ENCODE peak calls at places on chromosomes 7 and 10, in nine cellular contexts. W is NCI-H1105; G is SK-N-MC; R is anterior cingulate cortex; M is activated T-cell treated with anti-CD3 and anti-CD28 coated beads, Interleukin-2, amount 50 U/mL, for 72 hours; I is effector memory CD8-positive, alpha-beta T cell; Z is EL; T is AG04450; Y is chondrocyte. V is an unnamed sample.

GRCh38 chr10:11162828-11163599 is 145.3 kb downstream of the CELF2 start:
- DNase-seq in W (no peak), G (no peak), R (peak; percentile 42), M (peak; percentile 81), I (peak; percentile 83), Z (no peak), T (no peak), Y (no peak), V (peak; percentile 78)

GRCh38 chr10:47031251-47031952 is 120.2 kb downstream of the PTPN20 start:
- DNase-seq in W (no peak), G (no peak), R (no peak), M (no peak), I (no peak), Z (peak; percentile 10), T (no peak), Y (no peak), V (no peak)

GRCh38 chr10:133366130-133366478 is 7.0 kb downstream of the ECHS1 start:
- DNase-seq in W (no peak), G (no peak), R (no peak), M (no peak), I (no peak), Z (no peak), T (no peak), Y (no peak), V (no peak)

GRCh38 chr7:106484562-106484961 is 176.4 kb downstream of the CCDC71L start:
- DNase-seq in W (no peak), G (no peak), R (no peak), M (no peak), I (no peak), Z (no peak), T (no peak), Y (no peak), V (no peak)

GRCh38 chr10:117461766-117462423 is 80.7 kb upstream of the EMX2 start:
- DNase-seq in W (no peak), G (no peak), R (no peak), M (no peak), I (no peak), Z (peak; percentile 97), T (no peak), Y (no peak), V (no peak)

GRCh38 chr10:3172081-3172445 is 519 bp downstream of the PITRM1 start:
- DNase-seq in W (no peak), G (no peak), R (no peak), M (no peak), I (no peak), Z (peak; percentile 78), T (peak; percentile 24), Y (no peak), V (no peak)

GRCh38 chr7:105131033-105131656 is 117.1 kb downstream of the KMT2E start:
- DNase-seq in W (no peak), G (no peak), R (no peak), M (peak; percentile 46), I (no peak), Z (no peak), T (no peak), Y (no peak), V (no peak)

GRCh38 chr7:32890553-32891045 is 961 bp downstream of the KBTBD2 start:
- DNase-seq in W (peak; percentile 24), G (no peak), R (peak; percentile 26), M (peak; percentile 36), I (peak; percentile 54), Z (peak; percentile 62), T (no peak), Y (no peak), V (peak; percentile 27)

GRCh38 chr10:94076325-94076841 is 82.7 kb downstream of the PLCE1 start:
- DNase-seq in W (no peak), G (no peak), R (no peak), M (no peak), I (no peak), Z (peak; percentile 52), T (peak; percentile 30), Y (no peak), V (no peak)

GRCh38 chr7:11437987-11438386 is 394.0 kb downstream of the THSD7A start:
- DNase-seq in W (no peak), G (no peak), R (no peak), M (no peak), I (no peak), Z (no peak), T (peak; percentile 6), Y (no peak), V (no peak)

GRCh38 chr7:101754432-101755159 is 62.8 kb upstream of the CUX1 start:
- DNase-seq in W (no peak), G (no peak), R (no peak), M (no peak), I (no peak), Z (peak; percentile 53), T (no peak), Y (no peak), V (no peak)

GRCh38 chr7:110604885-110605284 is 486.0 kb upstream of the LRRN3 start:
- DNase-seq in W (no peak), G (no peak), R (no peak), M (no peak), I (no peak), Z (no peak), T (no peak), Y (no peak), V (no peak)

GRCh38 chr7:33674804-33675411 is 230.4 kb upstream of the BMPER start:
- DNase-seq in W (no peak), G (no peak), R (no peak), M (no peak), I (no peak), Z (no peak), T (no peak), Y (no peak), V (no peak)

GRCh38 chr7:67625257-67625713 is 628.7 kb downstream of the TYW1 start:
- DNase-seq in W (peak; percentile 65), G (peak; percentile 75), R (peak; percentile 40), M (peak; percentile 31), I (peak; percentile 10), Z (peak; percentile 4), T (no peak), Y (no peak), V (no peak)

GRCh38 chr7:36651404-36651803 is 72.9 kb downstream of the AOAH start:
- DNase-seq in W (no peak), G (no peak), R (no peak), M (no peak), I (no peak), Z (peak; percentile 82), T (peak; percentile 39), Y (no peak), V (no peak)

GRCh38 chr10:121468726-121469125 is 129.5 kb downstream of the FGFR2 start:
- DNase-seq in W (no peak), G (no peak), R (no peak), M (no peak), I (no peak), Z (no peak), T (no peak), Y (no peak), V (no peak)

GRCh38 chr10:43606323-43607198 is at the start of gene ZNF485:
- DNase-seq in W (peak; percentile 20), G (no peak), R (peak; percentile 61), M (peak; percentile 72), I (peak; percentile 32), Z (peak; percentile 68), T (no peak), Y (no peak), V (peak; percentile 57)

GRCh38 chr10:49023071-49023470 is 83.4 kb upstream of the LRRC18 start:
- DNase-seq in W (no peak), G (no peak), R (no peak), M (no peak), I (no peak), Z (no peak), T (no peak), Y (no peak), V (no peak)

GRCh38 chr7:12731214-12731656 is 43.8 kb downstream of the ARL4A start:
- DNase-seq in W (no peak), G (no peak), R (no peak), M (no peak), I (no peak), Z (peak; percentile 10), T (no peak), Y (no peak), V (no peak)

GRCh38 chr10:78000206-78000605 is 29.1 kb downstream of the POLR3A start:
- DNase-seq in W (no peak), G (no peak), R (no peak), M (no peak), I (no peak), Z (no peak), T (no peak), Y (no peak), V (no peak)

GRCh38 chr7:30510124-30511074 is 5.8 kb upstream of the GGCT start:
- DNase-seq in W (no peak), G (no peak), R (no peak), M (no peak), I (peak; percentile 10), Z (peak; percentile 43), T (no peak), Y (no peak), V (no peak)

GRCh38 chr7:127476618-127477017 is 84.1 kb upstream of the ZNF800 start:
- DNase-seq in W (no peak), G (no peak), R (no peak), M (no peak), I (no peak), Z (no peak), T (no peak), Y (no peak), V (no peak)

GRCh38 chr10:63478564-63478963 is 12.8 kb upstream of the JMJD1C start:
- DNase-seq in W (no peak), G (no peak), R (no peak), M (no peak), I (no peak), Z (no peak), T (no peak), Y (no peak), V (no peak)

GRCh38 chr10:125156196-125156595 is 4.2 kb downstream of the CTBP2 start:
- DNase-seq in W (no peak), G (no peak), R (no peak), M (no peak), I (no peak), Z (peak; percentile 30), T (no peak), Y (no peak), V (no peak)

GRCh38 chr7:47968852-47969774 is 10.3 kb downstream of the HUS1 start:
- DNase-seq in W (peak; percentile 43), G (no peak), R (no peak), M (peak; percentile 65), I (peak; percentile 37), Z (peak; percentile 63), T (no peak), Y (no peak), V (peak; percentile 47)

GRCh38 chr10:21525367-21526183 is at the start of gene SKIDA1:
- DNase-seq in W (peak; percentile 80), G (peak; percentile 76), R (peak; percentile 88), M (peak; percentile 72), I (peak; percentile 43), Z (peak; percentile 87), T (no peak), Y (peak; percentile 93), V (peak; percentile 70)

GRCh38 chr7:112985377-112985987 is 101.1 kb downstream of the GPR85 start:
- DNase-seq in W (no peak), G (no peak), R (no peak), M (no peak), I (no peak), Z (peak; percentile 83), T (no peak), Y (no peak), V (no peak)

GRCh38 chr7:66356277-66356721 is 151.2 kb downstream of the TPST1 start:
- DNase-seq in W (no peak), G (no peak), R (no peak), M (no peak), I (no peak), Z (peak; percentile 69), T (peak; percentile 52), Y (no peak), V (no peak)